ENCODE peak calls at places on chromosome 9, in eight cellular contexts. N is naive thymus-derived CD4-positive, alpha-beta T cell; Y is CD8-positive, alpha-beta memory T cell; X is cardiac fibroblast; O is left lung; M is CD4-positive, CD25-positive, alpha-beta regulatory T cell; F is small intestine; L is HFF-Myc. I is an unnamed sample.
A peak's percentile ranks its signal among the peaks of the same experiment; 100 is the strongest.

GRCh38 chr9:125965421-125965820 is 218.2 kb downstream of the PBX3 start:
- DNase-seq in N (no peak), Y (no peak), X (no peak), O (no peak), M (no peak), F (no peak), L (no peak), I (no peak)

GRCh38 chr9:131020388-131020787 is 11.4 kb downstream of the LAMC3 start:
- DNase-seq in N (no peak), Y (no peak), X (peak; percentile 53), O (no peak), M (no peak), F (no peak), L (no peak), I (peak; percentile 74)

GRCh38 chr9:124239249-124240073 is 18.3 kb upstream of the NEK6 start:
- DNase-seq in N (no peak), Y (no peak), X (no peak), O (peak; percentile 70), M (no peak), F (no peak), L (no peak), I (no peak)

GRCh38 chr9:89458768-89459496 is 39.0 kb downstream of the SEMA4D start:
- DNase-seq in N (no peak), Y (no peak), X (no peak), O (no peak), M (no peak), F (no peak), L (no peak), I (no peak)

GRCh38 chr9:124390812-124391658 is 24.2 kb downstream of the PSMB7 start:
- DNase-seq in N (no peak), Y (no peak), X (no peak), O (no peak), M (no peak), F (peak; percentile 82), L (no peak), I (no peak)

GRCh38 chr9:130119521-130120206 is 52.5 kb upstream of the NCS1 start:
- DNase-seq in N (no peak), Y (no peak), X (no peak), O (no peak), M (no peak), F (no peak), L (no peak), I (no peak)

GRCh38 chr9:104091028-104091590 is 3.0 kb upstream of the SMC2 start:
- DNase-seq in N (no peak), Y (no peak), X (no peak), O (no peak), M (no peak), F (peak; percentile 68), L (no peak), I (no peak)

GRCh38 chr9:134136997-134137302 is 1.1 kb downstream of the WDR5 start:
- DNase-seq in N (no peak), Y (no peak), X (no peak), O (no peak), M (no peak), F (no peak), L (no peak), I (no peak)

GRCh38 chr9:129990269-129991005 is 52.6 kb downstream of the FNBP1 start:
- DNase-seq in N (peak; percentile 30), Y (peak; percentile 32), X (no peak), O (no peak), M (peak; percentile 54), F (peak; percentile 13), L (no peak), I (no peak)

GRCh38 chr9:90964101-90965020 is 162.7 kb downstream of the SYK start:
- DNase-seq in N (no peak), Y (no peak), X (peak; percentile 19), O (peak; percentile 76), M (no peak), F (peak; percentile 27), L (no peak), I (peak; percentile 79)

GRCh38 chr9:88741335-88741734 is 206.4 kb downstream of the NXNL2 start:
- DNase-seq in N (no peak), Y (no peak), X (no peak), O (no peak), M (no peak), F (no peak), L (no peak), I (no peak)

GRCh38 chr9:70791936-70792335 is 329.5 kb downstream of the TRPM3 start:
- DNase-seq in N (no peak), Y (no peak), X (no peak), O (no peak), M (no peak), F (no peak), L (no peak), I (no peak)

GRCh38 chr9:68931821-68932220 is 82.1 kb downstream of the PRKACG start:
- DNase-seq in N (peak; percentile 16), Y (no peak), X (no peak), O (no peak), M (no peak), F (no peak), L (no peak), I (no peak)

GRCh38 chr9:3906437-3907213 is 380.8 kb upstream of the RFX3 start:
- DNase-seq in N (no peak), Y (no peak), X (peak; percentile 93), O (peak; percentile 36), M (no peak), F (no peak), L (peak; percentile 81), I (no peak)

GRCh38 chr9:83622814-83623633 is at the start of gene IDNK:
- DNase-seq in N (peak; percentile 64), Y (peak; percentile 60), X (peak; percentile 53), O (peak; percentile 72), M (peak; percentile 65), F (peak; percentile 88), L (no peak), I (peak; percentile 93)

GRCh38 chr9:18009902-18010301 is 431.0 kb downstream of the SH3GL2 start:
- DNase-seq in N (no peak), Y (no peak), X (no peak), O (no peak), M (no peak), F (no peak), L (no peak), I (no peak)

GRCh38 chr9:18012170-18012569 is 433.3 kb downstream of the SH3GL2 start:
- DNase-seq in N (no peak), Y (no peak), X (no peak), O (no peak), M (no peak), F (no peak), L (no peak), I (no peak)

GRCh38 chr9:18014556-18014955 is 435.7 kb downstream of the SH3GL2 start:
- DNase-seq in N (no peak), Y (no peak), X (peak; percentile 35), O (no peak), M (no peak), F (no peak), L (no peak), I (no peak)

GRCh38 chr9:18006591-18006990 is 427.7 kb downstream of the SH3GL2 start:
- DNase-seq in N (no peak), Y (no peak), X (no peak), O (no peak), M (no peak), F (no peak), L (no peak), I (no peak)

GRCh38 chr9:18010492-18010891 is 431.6 kb downstream of the SH3GL2 start:
- DNase-seq in N (no peak), Y (no peak), X (no peak), O (no peak), M (no peak), F (no peak), L (no peak), I (no peak)
- H3K4me3 ChIP-seq in N (no peak overlapping the region), Y (no peak overlapping the region), X (no peak overlapping the region), O (no peak overlapping the region), M (no peak overlapping the region), F (no peak overlapping the region), L (no peak overlapping the region), I (no peak overlapping the region)

GRCh38 chr9:121568101-121568460 is 68.4 kb upstream of the GGTA1 start:
- DNase-seq in N (no peak), Y (no peak), X (no peak), O (no peak), M (no peak), F (no peak), L (no peak), I (no peak)

GRCh38 chr9:121564861-121565260 is 65.2 kb upstream of the GGTA1 start:
- DNase-seq in N (no peak), Y (no peak), X (no peak), O (no peak), M (no peak), F (no peak), L (no peak), I (no peak)

GRCh38 chr9:121567142-121568100 is 67.8 kb upstream of the GGTA1 start:
- DNase-seq in N (no peak), Y (no peak), X (no peak), O (no peak), M (no peak), F (no peak), L (no peak), I (no peak)

GRCh38 chr9:121568541-121569265 is 69.1 kb upstream of the GGTA1 start:
- DNase-seq in N (no peak), Y (no peak), X (no peak), O (no peak), M (no peak), F (no peak), L (no peak), I (no peak)

GRCh38 chr9:121566401-121567141 is 66.9 kb upstream of the GGTA1 start:
- DNase-seq in N (no peak), Y (no peak), X (peak; percentile 44), O (no peak), M (no peak), F (no peak), L (no peak), I (no peak)
- H3K4me3 ChIP-seq in N (no peak overlapping the region), Y (no peak overlapping the region), X (peak overlapping the region; percentile 21), O (peak overlapping the region; percentile 11), M (no peak overlapping the region), F (no peak overlapping the region), L (no peak overlapping the region), I (no peak overlapping the region)

GRCh38 chr9:128392302-128393152 is 21.4 kb downstream of the URM1 start:
- DNase-seq in N (no peak), Y (no peak), X (no peak), O (no peak), M (no peak), F (no peak), L (no peak), I (no peak)

GRCh38 chr9:128393171-128393761 is 22.1 kb downstream of the URM1 start:
- DNase-seq in N (no peak), Y (no peak), X (no peak), O (no peak), M (no peak), F (no peak), L (no peak), I (no peak)

GRCh38 chr9:128396970-128397613 is 23.6 kb upstream of the CERCAM start:
- DNase-seq in N (no peak), Y (no peak), X (no peak), O (no peak), M (no peak), F (no peak), L (no peak), I (no peak)

GRCh38 chr9:128393971-128394370 is 22.8 kb downstream of the URM1 start:
- DNase-seq in N (no peak), Y (no peak), X (no peak), O (no peak), M (no peak), F (no peak), L (no peak), I (no peak)

GRCh38 chr9:128394404-128395168 is 23.4 kb downstream of the URM1 start:
- DNase-seq in N (no peak), Y (no peak), X (no peak), O (no peak), M (no peak), F (no peak), L (no peak), I (no peak)
- H3K4me3 ChIP-seq in N (no peak overlapping the region), Y (no peak overlapping the region), X (no peak overlapping the region), O (no peak overlapping the region), M (no peak overlapping the region), F (no peak overlapping the region), L (no peak overlapping the region), I (no peak overlapping the region)

GRCh38 chr9:72305102-72305546 is 59.9 kb downstream of the ZFAND5 start:
- DNase-seq in N (no peak), Y (no peak), X (peak; percentile 61), O (peak; percentile 92), M (no peak), F (peak; percentile 99), L (peak; percentile 36), I (peak; percentile 89)
- H3K4me3 ChIP-seq in N (no peak overlapping the region), Y (no peak overlapping the region), X (peak overlapping the region; percentile 57), O (peak overlapping the region; percentile 24), M (peak overlapping the region; percentile 51), F (peak overlapping the region; percentile 66), L (no peak overlapping the region), I (no peak overlapping the region)